ENCODE peak calls at places on chromosomes 1 and 21, in seven cellular contexts. I is heart left ventricle, E is GM12878, H is endothelial cell of umbilical vein, R is lower leg skin, L is tibial nerve, P is HCT116. C is an unnamed sample.

GRCh38 chr1:5707566-5708178 is 284.6 kb downstream of the NPHP4 start:
- DNase-seq in I (no peak), E (no peak), H (no peak), R (no peak), L (no peak), P (peak; percentile 10), C (no peak)

GRCh38 chr1:236862615-236863211 is 67.6 kb downstream of the MTR start:
- DNase-seq in I (peak; percentile 59), E (no peak), H (no peak), R (no peak), L (no peak), P (no peak), C (no peak)

GRCh38 chr1:41360074-41361027 is 883 bp upstream of the FOXO6 start:
- DNase-seq in I (no peak), E (no peak), H (no peak), R (no peak), L (no peak), P (no peak), C (no peak)

GRCh38 chr1:82269466-82269865 is 468.7 kb downstream of the ADGRL2 start:
- DNase-seq in I (no peak), E (no peak), H (no peak), R (no peak), L (no peak), P (no peak), C (no peak)

GRCh38 chr1:21511579-21512522 is 2.6 kb downstream of the ALPL start:
- DNase-seq in I (peak; percentile 70), E (no peak), H (no peak), R (peak; percentile 69), L (no peak), P (no peak), C (peak; percentile 58)

GRCh38 chr1:47894718-47895393 is 102.3 kb downstream of the TRABD2B start:
- DNase-seq in I (no peak), E (no peak), H (peak; percentile 17), R (peak; percentile 32), L (no peak), P (no peak), C (no peak)

GRCh38 chr1:10628685-10629084 is 153.9 kb downstream of the PEX14 start:
- DNase-seq in I (peak; percentile 89), E (no peak), H (no peak), R (no peak), L (peak; percentile 55), P (no peak), C (peak; percentile 34)

GRCh38 chr1:35202048-35202719 is 9.2 kb upstream of the SFPQ start:
- DNase-seq in I (peak; percentile 59), E (peak; percentile 40), H (peak; percentile 90), R (peak; percentile 58), L (peak; percentile 29), P (peak; percentile 79), C (no peak)

GRCh38 chr1:30354410-30354809 is 369.0 kb downstream of the MATN1 start:
- DNase-seq in I (no peak), E (no peak), H (no peak), R (no peak), L (no peak), P (no peak), C (no peak)

GRCh38 chr1:20031161-20031560 is 38.8 kb upstream of the PLA2G5 start:
- DNase-seq in I (no peak), E (no peak), H (no peak), R (no peak), L (no peak), P (no peak), C (no peak)

GRCh38 chr1:20028726-20029125 is 41.3 kb upstream of the PLA2G5 start:
- DNase-seq in I (peak; percentile 34), E (no peak), H (no peak), R (no peak), L (no peak), P (no peak), C (no peak)

GRCh38 chr1:20029178-20029912 is 40.6 kb upstream of the PLA2G5 start:
- DNase-seq in I (peak; percentile 60), E (no peak), H (peak; percentile 30), R (no peak), L (no peak), P (no peak), C (no peak)

GRCh38 chr1:20031836-20032235 is 38.2 kb upstream of the PLA2G5 start:
- DNase-seq in I (no peak), E (no peak), H (no peak), R (no peak), L (no peak), P (no peak), C (no peak)

GRCh38 chr1:20028125-20028524 is 41.9 kb upstream of the PLA2G5 start:
- DNase-seq in I (peak; percentile 64), E (no peak), H (no peak), R (no peak), L (no peak), P (no peak), C (no peak)
- TF ChIP-seq POLR2A in I (no peak), E (no peak), H (no peak), R (no peak), L (no peak), P (no peak), C (no peak)

DNA sequence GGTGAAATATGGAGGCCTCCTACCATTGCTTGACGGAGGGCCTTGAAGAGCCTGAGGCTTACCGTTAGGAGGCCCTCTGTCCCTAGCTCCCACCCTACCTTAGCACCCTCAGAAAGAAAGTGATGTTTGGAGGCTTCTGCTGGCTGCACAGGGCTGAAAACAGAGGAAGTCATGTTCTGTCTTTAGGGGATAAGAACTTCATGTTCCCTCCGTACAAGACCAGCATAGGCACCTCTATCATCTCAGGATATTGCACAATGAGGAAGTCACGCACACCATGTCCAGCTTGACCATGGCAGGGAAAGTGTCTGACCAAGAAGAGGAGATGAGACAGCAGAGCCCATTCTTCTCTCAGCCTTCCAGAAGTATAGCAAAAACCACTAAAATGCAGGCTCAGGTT is 13.8 kb downstream of the ADORA3 start:
- DNase-seq in I (no peak), E (no peak), H (no peak), R (peak; percentile 71), L (no peak), P (no peak), C (no peak)
- TF ChIP-seq POLR2A in I (no peak), E (no peak), H (no peak), R (no peak), L (peak; percentile 20), P (no peak), C (no peak)

GRCh38 chr1:26696645-26697440 is 1.0 kb downstream of the ARID1A start:
- DNase-seq in I (peak; percentile 50), E (no peak), H (no peak), R (peak; percentile 21), L (no peak), P (no peak), C (peak; percentile 50)
- TF ChIP-seq POLR2A in I (no peak), E (peak; percentile 76), H (no peak), R (no peak), L (peak; percentile 14), P (peak; percentile 39), C (peak; percentile 22)

GRCh38 chr1:40096977-40097782 is at the start of gene PPT1:
- DNase-seq in I (peak; percentile 84), E (peak; percentile 7), H (peak; percentile 75), R (peak; percentile 63), L (peak; percentile 55), P (peak; percentile 41), C (peak; percentile 87)
- TF ChIP-seq POLR2A in I (no peak), E (peak; percentile 95), H (peak; percentile 85), R (no peak), L (peak; percentile 47), P (peak; percentile 82), C (peak; percentile 21)

DNA sequence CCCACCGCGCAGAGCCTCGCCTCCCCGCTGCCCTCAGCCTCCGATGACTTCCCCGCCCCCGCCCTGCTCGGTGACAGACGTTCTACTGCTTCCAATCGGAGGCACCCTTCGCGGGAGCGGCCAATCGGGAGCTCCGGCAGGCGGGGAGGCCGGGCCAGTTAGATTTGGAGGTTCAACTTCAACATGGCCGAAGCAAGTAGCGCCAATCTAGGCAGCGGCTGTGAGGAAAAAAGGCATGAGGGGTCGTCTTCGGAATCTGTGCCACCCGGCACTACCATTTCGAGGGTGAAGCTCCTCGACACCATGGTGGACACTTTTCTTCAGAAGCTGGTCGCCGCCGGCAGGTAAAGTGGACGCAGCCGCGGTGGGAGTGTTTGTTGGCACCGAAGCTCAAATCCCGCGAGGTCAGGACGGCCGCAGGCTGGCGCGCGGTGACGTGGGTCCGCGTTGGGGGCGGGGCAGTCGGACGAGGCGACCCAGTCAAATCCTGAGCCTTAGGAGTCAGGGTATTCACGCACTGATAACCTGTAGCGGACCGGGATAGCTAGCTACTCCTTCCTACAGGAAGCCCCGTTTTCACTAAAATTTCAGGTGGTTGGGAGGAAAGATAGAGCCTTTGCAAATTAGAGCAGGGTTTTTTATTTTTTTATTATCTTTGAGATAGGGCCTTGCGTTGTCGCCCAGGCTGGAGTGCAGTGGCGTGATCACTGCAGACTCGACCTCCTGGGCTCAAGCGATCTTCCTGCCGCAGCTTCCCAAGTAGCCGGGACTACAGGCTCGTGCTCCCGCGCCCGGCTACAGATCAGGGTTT is at the start of gene PMF1:
- DNase-seq in I (peak; percentile 99), E (peak; percentile 88), H (peak; percentile 98), R (peak; percentile 97), L (peak; percentile 93), P (peak; percentile 91), C (peak; percentile 98)
- TF ChIP-seq POLR2A in I (no peak), E (peak; percentile 94), H (peak; percentile 90), R (no peak), L (peak; percentile 73), P (peak; percentile 78), C (peak; percentile 74)

DNA sequence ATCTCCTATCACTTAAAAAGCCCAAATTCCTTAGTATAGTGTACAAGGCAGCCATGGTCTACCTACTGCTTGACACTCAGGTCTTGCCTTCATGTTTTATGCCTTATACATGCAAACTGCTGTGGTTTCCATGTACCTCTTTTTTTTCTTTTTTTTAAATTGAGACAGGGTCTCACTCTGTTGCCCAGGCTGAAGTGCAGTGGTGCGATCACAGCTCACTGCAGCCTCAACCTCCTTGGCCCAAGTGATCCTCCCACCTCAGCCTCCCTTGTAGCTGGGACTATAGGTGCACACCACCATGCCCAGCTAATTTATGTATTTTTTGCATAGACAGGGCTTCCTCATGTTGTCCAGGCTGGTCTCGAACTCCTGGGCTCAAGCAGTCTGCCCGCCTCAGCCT is 8.0 kb downstream of the CD55 start:
- DNase-seq in I (no peak), E (no peak), H (no peak), R (no peak), L (no peak), P (no peak), C (no peak)
- TF ChIP-seq POLR2A in I (no peak), E (no peak), H (no peak), R (no peak), L (no peak), P (no peak), C (no peak)

GRCh38 chr21:36052860-36053766 is 7.2 kb downstream of the SETD4 start:
- DNase-seq in I (no peak), E (no peak), H (peak; percentile 16), R (peak; percentile 63), L (no peak), P (no peak), C (no peak)
- TF ChIP-seq POLR2A in I (no peak), E (no peak), H (no peak), R (no peak), L (no peak), P (no peak), C (no peak)

GRCh38 chr1:17440074-17440826 is 773 bp upstream of the RCC2 start:
- DNase-seq in I (no peak), E (no peak), H (no peak), R (no peak), L (no peak), P (no peak), C (no peak)
- TF ChIP-seq POLR2A in I (no peak), E (no peak), H (no peak), R (no peak), L (no peak), P (no peak), C (no peak)

C was measured in Peyer's patch.